ENCODE peak calls at places on chromosomes 3 and 15, in five cellular contexts. T is transverse colon; J is CD8-positive, alpha-beta memory T cell; K is kidney; U is gastrocnemius medialis. X is an unnamed sample.

GRCh38 chr3:170768334-170768801 is 101.6 kb downstream of the RPL22L1 start:
- DNase-seq in T (no peak), J (no peak), K (no peak), U (no peak), X (no peak)

GRCh38 chr3:4885322-4885721 is 93.9 kb upstream of the BHLHE40 start:
- DNase-seq in T (no peak), J (no peak), K (no peak), U (no peak), X (no peak)

GRCh38 chr3:151169700-151170224 is 33.3 kb downstream of the GPR171 start:
- DNase-seq in T (peak), J (no peak), K (no peak), U (peak), X (peak)

GRCh38 chr15:25742421-25743159 is 120.5 kb downstream of the ATP10A start:
- DNase-seq in T (no peak), J (no peak), K (no peak), U (no peak), X (peak)

GRCh38 chr3:151259664-151260063 is 18.7 kb downstream of the P2RY14 start:
- DNase-seq in T (no peak), J (no peak), K (no peak), U (no peak), X (no peak)

GRCh38 chr3:43089081-43089480 is 16.8 kb downstream of the POMGNT2 start:
- DNase-seq in T (no peak), J (no peak), K (no peak), U (no peak), X (no peak)

GRCh38 chr3:128482857-128483656 is 9.9 kb downstream of the GATA2 start:
- DNase-seq in T (no peak), J (no peak), K (peak), U (no peak), X (no peak)

GRCh38 chr3:136753112-136753939 is 1.1 kb upstream of the STAG1 start:
- DNase-seq in T (no peak), J (no peak), K (no peak), U (no peak), X (no peak)

GRCh38 chr3:183327343-183327742 is 74.3 kb downstream of the B3GNT5 start:
- DNase-seq in T (no peak), J (no peak), K (no peak), U (no peak), X (no peak)

GRCh38 chr3:119628390-119628789 is 30.7 kb downstream of the PLA1A start:
- DNase-seq in T (no peak), J (no peak), K (no peak), U (no peak), X (no peak)

GRCh38 chr3:126931806-126932187 is 51.1 kb upstream of the PLXNA1 start:
- DNase-seq in T (no peak), J (no peak), K (no peak), U (no peak), X (no peak)

GRCh38 chr3:39088889-39089288 is 18.5 kb downstream of the GORASP1 start:
- DNase-seq in T (no peak), J (no peak), K (no peak), U (no peak), X (no peak)

GRCh38 chr15:20659265-20659664 is 117.7 kb upstream of the GOLGA6L6 start:
- DNase-seq in T (no peak), J (no peak), K (peak), U (no peak), X (no peak)

GRCh38 chr15:87740655-87741344 is 515.7 kb downstream of the NTRK3 start:
- DNase-seq in T (no peak), J (no peak), K (no peak), U (no peak), X (no peak)

GRCh38 chr3:45631486-45631885 is 36.9 kb downstream of the LIMD1 start:
- DNase-seq in T (no peak), J (no peak), K (no peak), U (no peak), X (no peak)
- H3K4me3 ChIP-seq in T (no peak), J (no peak), K (no peak), U (no peak), X (no peak)

GRCh38 chr3:24037971-24038370 is 92.9 kb downstream of the NR1D2 start:
- DNase-seq in T (no peak), J (no peak), K (no peak), U (no peak), X (no peak)

GRCh38 chr3:24033818-24034217 is 88.7 kb downstream of the NR1D2 start:
- DNase-seq in T (no peak), J (no peak), K (no peak), U (no peak), X (no peak)

GRCh38 chr3:24034464-24034863 is 89.4 kb downstream of the NR1D2 start:
- DNase-seq in T (no peak), J (no peak), K (no peak), U (no peak), X (no peak)
- H3K27ac ChIP-seq in T (no peak), J (no peak), K (no peak), U (no peak), X (no peak)

GRCh38 chr3:23389089-23389488 is 186.0 kb downstream of the UBE2E2 start:
- DNase-seq in T (peak), J (no peak), K (no peak), U (no peak), X (no peak)
- H3K4me3 ChIP-seq in T (no peak), J (no peak), K (no peak), U (no peak), X (no peak)

DNA sequence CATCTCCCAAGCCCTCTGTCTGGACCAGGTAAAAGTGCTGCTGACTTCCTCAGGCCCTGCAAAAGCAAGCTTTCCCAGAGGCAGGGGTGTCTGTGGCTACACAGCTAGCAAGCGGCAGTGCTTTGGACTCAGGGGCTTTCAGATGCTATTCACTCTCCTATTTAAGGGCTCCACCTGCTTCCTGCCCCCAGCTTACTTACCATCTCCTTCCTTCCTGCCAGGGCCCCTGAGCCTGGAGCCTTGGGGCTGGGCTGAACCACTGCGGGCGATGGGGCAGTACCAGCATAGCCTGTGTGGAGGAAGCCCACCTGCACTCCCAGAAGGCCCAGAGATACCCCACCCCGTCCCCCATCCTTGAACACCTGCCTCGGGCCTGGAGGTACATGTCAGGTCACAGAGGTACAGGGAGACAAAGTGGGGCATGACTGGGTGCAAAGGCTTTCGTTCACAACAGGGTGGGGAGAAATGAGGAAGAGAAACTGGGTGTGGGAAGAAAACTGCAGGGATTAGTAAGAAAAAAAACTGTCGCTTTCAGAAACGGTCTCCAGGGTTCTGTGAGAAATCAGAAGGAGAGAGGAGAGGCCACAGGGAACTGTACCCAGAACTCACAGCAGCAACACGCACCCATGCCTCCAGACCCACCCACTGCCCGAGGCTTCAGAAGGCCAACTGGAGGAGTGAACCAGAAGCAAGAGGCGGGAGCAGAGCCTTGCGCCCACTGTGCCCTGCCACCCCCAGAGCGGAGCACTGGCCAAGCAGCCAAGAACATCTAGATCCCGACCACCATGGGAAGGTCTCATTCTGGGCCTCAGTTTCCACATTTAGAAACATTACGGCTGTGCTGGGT is 49.5 kb downstream of the CCDC12 start:
- DNase-seq in T (peak), J (peak), K (peak), U (no peak), X (no peak)
- H3K27ac ChIP-seq in T (peak), J (no peak), K (peak), U (peak), X (peak)

GRCh38 chr15:45589296-45589695 is 2.1 kb downstream of the BLOC1S6 start:
- DNase-seq in T (no peak), J (no peak), K (no peak), U (no peak), X (no peak)

GRCh38 chr15:45594835-45595530 is 7.8 kb downstream of the BLOC1S6 start:
- DNase-seq in T (no peak), J (no peak), K (no peak), U (no peak), X (no peak)

GRCh38 chr15:45588199-45588910 is 1.2 kb downstream of the BLOC1S6 start:
- DNase-seq in T (no peak), J (no peak), K (no peak), U (no peak), X (no peak)

GRCh38 chr15:45594322-45594721 is 7.1 kb downstream of the BLOC1S6 start:
- DNase-seq in T (no peak), J (no peak), K (no peak), U (no peak), X (no peak)
- H3K4me3 ChIP-seq in T (no peak), J (no peak), K (no peak), U (no peak), X (no peak)

GRCh38 chr15:101200181-101200580 is 51.7 kb downstream of the CHSY1 start:
- DNase-seq in T (no peak), J (no peak), K (no peak), U (no peak), X (no peak)

GRCh38 chr15:101203607-101204006 is 48.2 kb downstream of the CHSY1 start:
- DNase-seq in T (no peak), J (no peak), K (no peak), U (no peak), X (no peak)

GRCh38 chr15:101201411-101202174 is 50.3 kb downstream of the CHSY1 start:
- DNase-seq in T (peak), J (no peak), K (peak), U (peak), X (peak)

GRCh38 chr15:101204744-101205535 is 46.9 kb downstream of the CHSY1 start:
- DNase-seq in T (no peak), J (no peak), K (no peak), U (no peak), X (no peak)

GRCh38 chr15:101203029-101203428 is 48.8 kb downstream of the CHSY1 start:
- DNase-seq in T (no peak), J (no peak), K (no peak), U (no peak), X (no peak)
- H3K27ac ChIP-seq in T (no peak), J (no peak), K (no peak), U (no peak), X (no peak)

GRCh38 chr15:42405876-42406482 is 46.7 kb downstream of the CAPN3 start:
- DNase-seq in T (no peak), J (no peak), K (no peak), U (no peak), X (no peak)

GRCh38 chr15:42403389-42403788 is 44.1 kb downstream of the CAPN3 start:
- DNase-seq in T (no peak), J (no peak), K (no peak), U (no peak), X (no peak)

GRCh38 chr15:42404461-42405235 is 45.3 kb downstream of the CAPN3 start:
- DNase-seq in T (no peak), J (no peak), K (no peak), U (peak), X (no peak)

GRCh38 chr15:42401544-42402478 is 42.5 kb downstream of the CAPN3 start:
- DNase-seq in T (no peak), J (no peak), K (no peak), U (no peak), X (no peak)

GRCh38 chr15:42402806-42403205 is 43.5 kb downstream of the CAPN3 start:
- DNase-seq in T (no peak), J (no peak), K (no peak), U (no peak), X (no peak)
- H3K4me3 ChIP-seq in T (no peak), J (no peak), K (no peak), U (no peak), X (no peak)

GRCh38 chr3:124831631-124832184 is 55.5 kb downstream of the ITGB5 start:
- DNase-seq in T (no peak), J (no peak), K (no peak), U (no peak), X (no peak)

GRCh38 chr3:124832782-124833709 is 54.1 kb downstream of the ITGB5 start:
- DNase-seq in T (no peak), J (no peak), K (no peak), U (no peak), X (no peak)

GRCh38 chr3:124834723-124835718 is 52.1 kb downstream of the ITGB5 start:
- DNase-seq in T (peak), J (peak), K (peak), U (peak), X (no peak)

GRCh38 chr3:124836448-124836847 is 50.7 kb downstream of the ITGB5 start:
- DNase-seq in T (no peak), J (no peak), K (no peak), U (no peak), X (no peak)

DNA sequence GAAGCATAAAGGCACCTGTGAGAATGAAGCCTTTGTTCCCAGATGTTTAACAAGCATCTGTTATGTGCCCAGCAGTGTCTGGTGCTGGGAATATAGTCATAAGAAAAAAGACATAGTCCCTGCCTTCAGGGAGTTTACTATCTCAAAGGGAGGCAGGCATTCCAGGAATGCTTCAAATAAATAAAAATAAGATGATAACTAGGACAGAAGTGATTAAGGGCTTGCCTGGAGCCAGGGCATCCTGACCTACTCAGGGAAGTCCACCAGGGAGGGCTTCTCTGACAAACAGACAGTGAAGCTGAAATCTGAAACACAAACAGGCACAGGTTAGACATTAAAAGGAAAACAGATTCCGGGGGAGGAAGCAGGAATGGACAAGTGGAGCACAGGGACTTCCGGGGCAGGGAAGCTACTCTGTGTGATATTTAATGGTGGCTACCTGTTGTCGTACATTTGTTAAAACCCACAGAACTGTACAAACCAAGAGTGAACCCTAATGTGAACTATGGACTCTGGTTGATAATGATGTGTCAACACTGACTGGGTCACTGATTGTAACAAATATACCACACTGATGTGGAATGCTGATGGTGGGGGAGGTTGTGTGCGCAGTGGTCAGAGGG is 53.3 kb downstream of the ITGB5 start:
- DNase-seq in T (no peak), J (no peak), K (no peak), U (no peak), X (no peak)
- H3K27ac ChIP-seq in T (peak), J (no peak), K (peak), U (peak), X (peak)

GRCh38 chr15:45131510-45131909 is 1.7 kb downstream of the DUOX1 start:
- DNase-seq in T (no peak), J (no peak), K (no peak), U (no peak), X (no peak)
- H3K4me3 ChIP-seq in T (no peak), J (no peak), K (no peak), U (no peak), X (no peak)

GRCh38 chr3:51984269-51984647 is 923 bp downstream of the ACY1 start:
- DNase-seq in T (no peak), J (no peak), K (no peak), U (no peak), X (no peak)
- H3K27ac ChIP-seq in T (peak), J (peak), K (peak), U (peak), X (peak)